ENCODE peak calls at places on chromosomes 3 and 15, in six cellular contexts. One of them, this sample, is unnamed.

GRCh38 chr3:55873523-55874254 is 386.6 kb upstream of the WNT5A start:
- DNase-seq in NCI-H2081: no peak
- DNase-seq in stimulated activated naive B cell treated with anti-CD40 and anti-IgM and Interleukin-4, amounts not matched to agents 10 μg/mL and 1 μg/mL and 100 μg/mL, for 72 hours: no peak
- DNase-seq in KBM-7: no peak
- DNase-seq in NCI-H526: no peak
- DNase-seq in GM04504: no peak
- DNase-seq in this sample: no peak

GRCh38 chr15:45442497-45443135 is 64.3 kb upstream of the GATM start:
- DNase-seq in stimulated activated naive B cell treated with anti-CD40 and anti-IgM and Interleukin-4, amounts not matched to agents 10 μg/mL and 1 μg/mL and 100 μg/mL, for 72 hours: no peak
- DNase-seq in GM04504: peak; percentile 75
- DNase-seq in NCI-H2081: no peak
- DNase-seq in KBM-7: no peak
- DNase-seq in NCI-H526: no peak
- DNase-seq in this sample: peak; percentile 62

GRCh38 chr3:139310474-139310933 is 33.3 kb upstream of the MRPS22 start:
- DNase-seq in NCI-H2081: no peak
- DNase-seq in stimulated activated naive B cell treated with anti-CD40 and anti-IgM and Interleukin-4, amounts not matched to agents 10 μg/mL and 1 μg/mL and 100 μg/mL, for 72 hours: no peak
- DNase-seq in GM04504: peak; percentile 98
- DNase-seq in NCI-H526: no peak
- DNase-seq in KBM-7: no peak
- DNase-seq in this sample: peak; percentile 95

GRCh38 chr15:69806287-69806915 is 291.3 kb downstream of the TLE3 start:
- DNase-seq in NCI-H526: no peak
- DNase-seq in GM04504: no peak
- DNase-seq in NCI-H2081: no peak
- DNase-seq in KBM-7: no peak
- DNase-seq in stimulated activated naive B cell treated with anti-CD40 and anti-IgM and Interleukin-4, amounts not matched to agents 10 μg/mL and 1 μg/mL and 100 μg/mL, for 72 hours: no peak
- DNase-seq in this sample: no peak

GRCh38 chr3:191901746-191902145 is 440.8 kb downstream of the PYDC2 start:
- DNase-seq in GM04504: no peak
- DNase-seq in stimulated activated naive B cell treated with anti-CD40 and anti-IgM and Interleukin-4, amounts not matched to agents 10 μg/mL and 1 μg/mL and 100 μg/mL, for 72 hours: no peak
- DNase-seq in NCI-H2081: no peak
- DNase-seq in NCI-H526: no peak
- DNase-seq in KBM-7: no peak
- DNase-seq in this sample: no peak

GRCh38 chr15:100623301-100623700 is 20.9 kb downstream of the ASB7 start:
- DNase-seq in stimulated activated naive B cell treated with anti-CD40 and anti-IgM and Interleukin-4, amounts not matched to agents 10 μg/mL and 1 μg/mL and 100 μg/mL, for 72 hours: no peak
- DNase-seq in NCI-H526: no peak
- DNase-seq in GM04504: no peak
- DNase-seq in NCI-H2081: no peak
- DNase-seq in KBM-7: no peak
- DNase-seq in this sample: no peak

GRCh38 chr15:80677041-80677440 is 18.1 kb upstream of the ABHD17C start:
- DNase-seq in NCI-H526: no peak
- DNase-seq in NCI-H2081: no peak
- DNase-seq in stimulated activated naive B cell treated with anti-CD40 and anti-IgM and Interleukin-4, amounts not matched to agents 10 μg/mL and 1 μg/mL and 100 μg/mL, for 72 hours: no peak
- DNase-seq in KBM-7: no peak
- DNase-seq in GM04504: no peak
- DNase-seq in this sample: no peak

GRCh38 chr3:173037840-173038483 is 103.1 kb downstream of the SPATA16 start:
- DNase-seq in NCI-H526: no peak
- DNase-seq in GM04504: no peak
- DNase-seq in stimulated activated naive B cell treated with anti-CD40 and anti-IgM and Interleukin-4, amounts not matched to agents 10 μg/mL and 1 μg/mL and 100 μg/mL, for 72 hours: no peak
- DNase-seq in NCI-H2081: no peak
- DNase-seq in KBM-7: no peak
- DNase-seq in this sample: no peak

GRCh38 chr3:173467501-173467900 is 70.0 kb downstream of the NLGN1 start:
- DNase-seq in NCI-H2081: no peak
- DNase-seq in GM04504: no peak
- DNase-seq in KBM-7: no peak
- DNase-seq in stimulated activated naive B cell treated with anti-CD40 and anti-IgM and Interleukin-4, amounts not matched to agents 10 μg/mL and 1 μg/mL and 100 μg/mL, for 72 hours: no peak
- DNase-seq in NCI-H526: no peak
- DNase-seq in this sample: no peak

GRCh38 chr3:153484842-153485241 is 322.8 kb downstream of the RAP2B start:
- DNase-seq in KBM-7: peak; percentile 4
- DNase-seq in NCI-H2081: no peak
- DNase-seq in stimulated activated naive B cell treated with anti-CD40 and anti-IgM and Interleukin-4, amounts not matched to agents 10 μg/mL and 1 μg/mL and 100 μg/mL, for 72 hours: no peak
- DNase-seq in NCI-H526: no peak
- DNase-seq in GM04504: no peak
- DNase-seq in this sample: no peak

GRCh38 chr3:150094150-150094932 is 123.6 kb upstream of the PFN2 start:
- DNase-seq in NCI-H526: peak; percentile 29
- DNase-seq in NCI-H2081: no peak
- DNase-seq in stimulated activated naive B cell treated with anti-CD40 and anti-IgM and Interleukin-4, amounts not matched to agents 10 μg/mL and 1 μg/mL and 100 μg/mL, for 72 hours: no peak
- DNase-seq in GM04504: no peak
- DNase-seq in KBM-7: no peak
- DNase-seq in this sample: peak; percentile 24

GRCh38 chr3:114178770-114179368 is at the start of gene DRD3:
- DNase-seq in NCI-H526: no peak
- DNase-seq in GM04504: no peak
- DNase-seq in KBM-7: peak; percentile 35
- DNase-seq in stimulated activated naive B cell treated with anti-CD40 and anti-IgM and Interleukin-4, amounts not matched to agents 10 μg/mL and 1 μg/mL and 100 μg/mL, for 72 hours: no peak
- DNase-seq in NCI-H2081: no peak
- DNase-seq in this sample: no peak

GRCh38 chr15:72237286-72238224 is 6.6 kb upstream of the PKM start:
- DNase-seq in GM04504: peak; percentile 97
- DNase-seq in KBM-7: peak; percentile 97
- DNase-seq in stimulated activated naive B cell treated with anti-CD40 and anti-IgM and Interleukin-4, amounts not matched to agents 10 μg/mL and 1 μg/mL and 100 μg/mL, for 72 hours: peak; percentile 39
- DNase-seq in NCI-H526: no peak
- DNase-seq in NCI-H2081: no peak
- DNase-seq in this sample: peak; percentile 93

GRCh38 chr3:125163739-125164601 is 48.6 kb downstream of the SLC12A8 start:
- DNase-seq in stimulated activated naive B cell treated with anti-CD40 and anti-IgM and Interleukin-4, amounts not matched to agents 10 μg/mL and 1 μg/mL and 100 μg/mL, for 72 hours: no peak
- DNase-seq in GM04504: no peak
- DNase-seq in NCI-H526: peak; percentile 50
- DNase-seq in KBM-7: no peak
- DNase-seq in NCI-H2081: no peak
- DNase-seq in this sample: no peak

GRCh38 chr3:2967851-2968250 is 142.3 kb downstream of the IL5RA start:
- DNase-seq in NCI-H526: no peak
- DNase-seq in GM04504: no peak
- DNase-seq in stimulated activated naive B cell treated with anti-CD40 and anti-IgM and Interleukin-4, amounts not matched to agents 10 μg/mL and 1 μg/mL and 100 μg/mL, for 72 hours: no peak
- DNase-seq in NCI-H2081: no peak
- DNase-seq in KBM-7: no peak
- DNase-seq in this sample: no peak

GRCh38 chr15:60682115-60682514 is 203.2 kb upstream of the ICE2 start:
- DNase-seq in NCI-H526: no peak
- DNase-seq in KBM-7: no peak
- DNase-seq in stimulated activated naive B cell treated with anti-CD40 and anti-IgM and Interleukin-4, amounts not matched to agents 10 μg/mL and 1 μg/mL and 100 μg/mL, for 72 hours: no peak
- DNase-seq in NCI-H2081: no peak
- DNase-seq in GM04504: peak; percentile 24
- DNase-seq in this sample: no peak

GRCh38 chr15:92097473-92098178 is 244.1 kb downstream of the SLCO3A1 start:
- DNase-seq in NCI-H526: no peak
- DNase-seq in KBM-7: peak; percentile 65
- DNase-seq in stimulated activated naive B cell treated with anti-CD40 and anti-IgM and Interleukin-4, amounts not matched to agents 10 μg/mL and 1 μg/mL and 100 μg/mL, for 72 hours: peak; percentile 25
- DNase-seq in NCI-H2081: no peak
- DNase-seq in GM04504: no peak
- DNase-seq in this sample: no peak

GRCh38 chr3:43152649-43153048 is 46.8 kb upstream of the POMGNT2 start:
- DNase-seq in GM04504: no peak
- DNase-seq in NCI-H526: no peak
- DNase-seq in NCI-H2081: no peak
- DNase-seq in stimulated activated naive B cell treated with anti-CD40 and anti-IgM and Interleukin-4, amounts not matched to agents 10 μg/mL and 1 μg/mL and 100 μg/mL, for 72 hours: no peak
- DNase-seq in KBM-7: no peak
- DNase-seq in this sample: no peak

GRCh38 chr15:82300883-82301282 is 38.3 kb downstream of the SAXO2 start:
- DNase-seq in NCI-H2081: no peak
- DNase-seq in NCI-H526: no peak
- DNase-seq in GM04504: no peak
- DNase-seq in KBM-7: no peak
- DNase-seq in stimulated activated naive B cell treated with anti-CD40 and anti-IgM and Interleukin-4, amounts not matched to agents 10 μg/mL and 1 μg/mL and 100 μg/mL, for 72 hours: no peak
- DNase-seq in this sample: no peak

GRCh38 chr3:40800343-40800742 is 275.6 kb downstream of the ZNF621 start:
- DNase-seq in GM04504: peak; percentile 15
- DNase-seq in NCI-H526: no peak
- DNase-seq in stimulated activated naive B cell treated with anti-CD40 and anti-IgM and Interleukin-4, amounts not matched to agents 10 μg/mL and 1 μg/mL and 100 μg/mL, for 72 hours: no peak
- DNase-seq in NCI-H2081: no peak
- DNase-seq in KBM-7: no peak
- DNase-seq in this sample: peak; percentile 5

GRCh38 chr3:143119974-143120715 is 574 bp downstream of the CHST2 start:
- DNase-seq in GM04504: no peak
- DNase-seq in NCI-H2081: peak; percentile 35
- DNase-seq in KBM-7: peak; percentile 44
- DNase-seq in NCI-H526: peak; percentile 58
- DNase-seq in stimulated activated naive B cell treated with anti-CD40 and anti-IgM and Interleukin-4, amounts not matched to agents 10 μg/mL and 1 μg/mL and 100 μg/mL, for 72 hours: peak; percentile 27
- DNase-seq in this sample: no peak

GRCh38 chr3:132543016-132543739 is 53.9 kb upstream of the ACKR4 start:
- DNase-seq in GM04504: peak; percentile 84
- DNase-seq in KBM-7: peak; percentile 78
- DNase-seq in stimulated activated naive B cell treated with anti-CD40 and anti-IgM and Interleukin-4, amounts not matched to agents 10 μg/mL and 1 μg/mL and 100 μg/mL, for 72 hours: peak; percentile 35
- DNase-seq in NCI-H526: no peak
- DNase-seq in NCI-H2081: no peak
- DNase-seq in this sample: peak; percentile 89

GRCh38 chr3:140216249-140216648 is 281.3 kb downstream of the CLSTN2 start:
- DNase-seq in NCI-H2081: no peak
- DNase-seq in NCI-H526: no peak
- DNase-seq in stimulated activated naive B cell treated with anti-CD40 and anti-IgM and Interleukin-4, amounts not matched to agents 10 μg/mL and 1 μg/mL and 100 μg/mL, for 72 hours: no peak
- DNase-seq in KBM-7: peak; percentile 20
- DNase-seq in GM04504: no peak
- DNase-seq in this sample: no peak

GRCh38 chr3:45647148-45647619 is 42.0 kb upstream of the SACM1L start:
- DNase-seq in KBM-7: peak; percentile 72
- DNase-seq in stimulated activated naive B cell treated with anti-CD40 and anti-IgM and Interleukin-4, amounts not matched to agents 10 μg/mL and 1 μg/mL and 100 μg/mL, for 72 hours: no peak
- DNase-seq in NCI-H2081: no peak
- DNase-seq in NCI-H526: no peak
- DNase-seq in GM04504: no peak
- DNase-seq in this sample: peak; percentile 75

GRCh38 chr3:27659279-27660021 is 62.7 kb downstream of the EOMES start:
- DNase-seq in KBM-7: peak; percentile 43
- DNase-seq in stimulated activated naive B cell treated with anti-CD40 and anti-IgM and Interleukin-4, amounts not matched to agents 10 μg/mL and 1 μg/mL and 100 μg/mL, for 72 hours: no peak
- DNase-seq in NCI-H2081: peak; percentile 31
- DNase-seq in GM04504: no peak
- DNase-seq in NCI-H526: peak; percentile 5
- DNase-seq in this sample: no peak

GRCh38 chr15:76393614-76394013 is 57.0 kb downstream of the ISL2 start:
- DNase-seq in NCI-H2081: peak; percentile 67
- DNase-seq in KBM-7: no peak
- DNase-seq in NCI-H526: no peak
- DNase-seq in stimulated activated naive B cell treated with anti-CD40 and anti-IgM and Interleukin-4, amounts not matched to agents 10 μg/mL and 1 μg/mL and 100 μg/mL, for 72 hours: no peak
- DNase-seq in GM04504: no peak
- DNase-seq in this sample: no peak

GRCh38 chr15:39608741-39609140 is 27.9 kb downstream of the THBS1 start:
- DNase-seq in stimulated activated naive B cell treated with anti-CD40 and anti-IgM and Interleukin-4, amounts not matched to agents 10 μg/mL and 1 μg/mL and 100 μg/mL, for 72 hours: no peak
- DNase-seq in NCI-H2081: no peak
- DNase-seq in GM04504: no peak
- DNase-seq in NCI-H526: no peak
- DNase-seq in KBM-7: no peak
- DNase-seq in this sample: no peak

GRCh38 chr3:16828815-16829214 is 55.9 kb upstream of the PLCL2 start:
- DNase-seq in KBM-7: peak; percentile 60
- DNase-seq in NCI-H526: no peak
- DNase-seq in GM04504: peak; percentile 4
- DNase-seq in stimulated activated naive B cell treated with anti-CD40 and anti-IgM and Interleukin-4, amounts not matched to agents 10 μg/mL and 1 μg/mL and 100 μg/mL, for 72 hours: peak; percentile 44
- DNase-seq in NCI-H2081: no peak
- DNase-seq in this sample: peak; percentile 34

This sample was measured in AG09309.